ENCODE peak calls at places on chromosomes 12 and 14, in five cellular contexts. L is heart right ventricle; I is esophagus muscularis mucosa; H is CD8-positive, alpha-beta memory T cell; O is WERI-Rb-1. K is an unnamed sample.

GRCh38 chr12:131872154-131873046 is 22.0 kb upstream of the ULK1 start:
- DNase-seq in L (no peak), I (no peak), H (no peak), O (no peak), K (no peak)

GRCh38 chr14:91058017-91058675 is 2.3 kb downstream of the RPS6KA5 start:
- DNase-seq in O (no peak), L (no peak), I (no peak), H (no peak), K (no peak)

GRCh38 chr12:111798182-111798581 is 31.4 kb downstream of the ALDH2 start:
- DNase-seq in H (no peak), O (no peak), I (no peak), L (no peak), K (no peak)

GRCh38 chr12:30830751-30831150 is 76.0 kb upstream of the CAPRIN2 start:
- DNase-seq in L (no peak), H (no peak), O (no peak), I (peak; percentile 45), K (no peak)

GRCh38 chr14:92553456-92553855 is 39.9 kb downstream of the RIN3 start:
- DNase-seq in O (peak; percentile 32), H (no peak), L (no peak), I (no peak), K (no peak)

GRCh38 chr14:52018252-52018651 is 28.9 kb downstream of the RTRAF start:
- DNase-seq in H (no peak), O (no peak), I (no peak), L (no peak), K (no peak)

GRCh38 chr12:18559242-18559641 is 178.6 kb downstream of the PLCZ1 start:
- DNase-seq in H (no peak), I (no peak), L (no peak), O (no peak), K (no peak)

GRCh38 chr12:105445261-105446015 is 114.9 kb downstream of the C12orf75 start:
- DNase-seq in O (no peak), H (no peak), I (no peak), L (no peak), K (no peak)

GRCh38 chr12:53201170-53201541 is 5.9 kb downstream of the ITGB7 start:
- DNase-seq in H (no peak), O (no peak), L (no peak), I (no peak), K (no peak)

GRCh38 chr12:53200458-53201169 is 6.4 kb downstream of the ITGB7 start:
- DNase-seq in H (no peak), O (no peak), I (no peak), L (no peak), K (no peak)

GRCh38 chr12:53200107-53200457 is 7.0 kb downstream of the ITGB7 start:
- DNase-seq in H (no peak), O (no peak), I (no peak), L (no peak), K (no peak)

GRCh38 chr12:53199700-53200099 is 7.4 kb downstream of the ITGB7 start:
- DNase-seq in O (no peak), I (no peak), H (no peak), L (no peak), K (no peak)

DNA sequence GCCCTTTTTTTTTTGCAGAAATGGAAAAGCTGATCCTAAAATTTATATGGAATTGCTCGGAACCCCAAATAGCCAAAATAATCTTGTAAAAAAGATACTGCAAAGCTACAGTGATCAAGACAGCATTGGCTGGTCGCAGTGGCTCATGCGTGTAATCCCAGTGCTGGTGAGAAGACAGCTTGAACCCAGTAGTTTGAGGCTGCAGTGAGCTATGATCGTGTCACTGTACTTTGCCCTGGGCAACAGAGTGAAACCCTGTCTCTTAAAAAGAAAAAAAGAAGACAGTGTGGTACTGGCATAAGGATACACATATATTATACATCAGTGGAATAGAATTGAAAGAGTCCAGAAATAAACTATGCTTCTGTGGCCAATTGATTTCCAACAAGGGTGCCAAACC is 5.4 kb downstream of the ITGB7 start:
- DNase-seq in O (no peak), H (no peak), I (no peak), L (no peak), K (no peak)
- H3K4me3 ChIP-seq in O (no peak overlapping the region), H (no peak overlapping the region), I (no peak overlapping the region), L (no peak overlapping the region), K (no peak overlapping the region)

GRCh38 chr12:5481645-5482044 is 49.7 kb downstream of the NTF3 start:
- DNase-seq in L (no peak), H (no peak), O (no peak), I (no peak), K (no peak)

GRCh38 chr12:5479761-5480160 is 47.9 kb downstream of the NTF3 start:
- DNase-seq in L (no peak), I (no peak), O (no peak), H (no peak), K (no peak)

GRCh38 chr12:5478081-5478706 is 46.3 kb downstream of the NTF3 start:
- DNase-seq in O (no peak), I (no peak), H (no peak), L (no peak), K (no peak)

GRCh38 chr12:5480953-5481300 is 49.0 kb downstream of the NTF3 start:
- DNase-seq in I (no peak), L (no peak), O (no peak), H (no peak), K (no peak)

GRCh38 chr12:5480218-5480952 is 48.5 kb downstream of the NTF3 start:
- DNase-seq in L (no peak), O (no peak), H (no peak), I (no peak), K (no peak)
- H3K4me3 ChIP-seq in L (no peak overlapping the region), O (no peak overlapping the region), H (no peak overlapping the region), I (no peak overlapping the region), K (no peak overlapping the region)

DNA sequence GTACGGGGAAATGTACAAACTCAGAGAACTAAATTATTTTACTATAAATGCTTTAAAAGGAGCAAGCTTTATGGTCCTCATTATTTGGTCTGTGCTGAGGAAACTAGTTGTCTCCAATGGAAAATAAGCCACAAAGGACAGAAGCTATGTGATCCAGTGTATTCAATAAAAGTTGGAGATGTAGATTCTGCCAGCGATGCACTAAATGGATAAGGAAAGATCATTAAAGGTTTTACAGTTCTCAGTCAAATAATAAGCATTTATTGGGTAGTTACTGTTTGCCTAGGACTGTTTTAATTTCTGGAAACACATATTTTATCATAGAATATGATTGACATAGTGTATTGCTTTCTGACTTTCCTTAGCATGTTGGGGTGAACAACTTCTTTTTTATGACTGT is 458.9 kb upstream of the STXBP6 start:
- DNase-seq in L (no peak), O (no peak), I (no peak), H (no peak), K (no peak)
- H3K4me3 ChIP-seq in L (no peak overlapping the region), O (no peak overlapping the region), I (no peak overlapping the region), H (no peak overlapping the region), K (no peak overlapping the region)

GRCh38 chr14:48568688-48569087 is 893.3 kb upstream of the MDGA2 start:
- DNase-seq in O (no peak), H (no peak), I (no peak), L (no peak), K (no peak)
- H3K4me3 ChIP-seq in O (no peak overlapping the region), H (no peak overlapping the region), I (no peak overlapping the region), L (no peak overlapping the region), K (no peak overlapping the region)

DNA sequence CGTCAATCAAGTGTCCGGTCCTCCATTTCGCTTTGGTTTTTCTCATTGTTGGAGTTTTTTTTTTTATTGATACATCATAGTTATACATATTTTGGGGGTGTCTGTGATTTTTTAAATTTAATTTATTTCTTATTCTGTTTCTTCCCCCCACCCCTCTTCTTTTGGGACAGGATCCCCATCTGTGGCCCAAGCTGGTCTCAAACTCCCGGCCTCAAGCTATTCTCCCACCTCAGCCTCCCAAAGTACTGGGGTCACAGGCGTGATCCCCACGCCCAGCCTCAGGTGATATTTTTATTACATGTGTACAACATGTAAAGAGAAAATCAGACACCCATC is 51.3 kb upstream of the ZFP36L1 start:
- DNase-seq in H (no peak), L (no peak), I (no peak), O (no peak), K (no peak)
- H3K4me3 ChIP-seq in H (no peak overlapping the region), L (no peak overlapping the region), I (no peak overlapping the region), O (peak overlapping the region; percentile 54), K (no peak overlapping the region)

GRCh38 chr12:15627995-15628945 is 160.9 kb downstream of the EPS8 start:
- DNase-seq in I (no peak), L (no peak), H (no peak), O (no peak), K (peak; percentile 18)
- H3K4me3 ChIP-seq in I (no peak overlapping the region), L (no peak overlapping the region), H (no peak overlapping the region), O (no peak overlapping the region), K (no peak overlapping the region)

DNA sequence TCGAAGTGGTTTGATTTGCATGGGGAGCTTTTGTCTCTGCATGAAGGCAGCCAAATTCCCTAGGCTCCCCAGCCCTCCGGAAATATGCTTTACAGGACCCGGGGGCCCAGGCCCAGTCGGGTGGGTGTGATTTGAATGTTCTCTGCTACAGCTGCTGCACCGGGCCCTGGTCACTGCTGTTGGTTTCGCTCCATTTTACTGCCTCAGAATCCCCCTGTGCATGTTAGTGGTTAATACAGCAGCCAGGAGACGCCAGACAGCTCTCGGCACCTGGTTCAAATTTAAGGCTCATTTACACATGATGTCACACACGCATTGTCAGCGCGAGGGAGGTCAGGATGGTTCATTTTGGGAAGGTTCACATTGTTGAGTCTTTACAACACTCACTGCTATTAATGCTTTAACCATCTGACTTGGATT is 99.6 kb downstream of the SLC38A6 start:
- DNase-seq in L (no peak), I (no peak), O (no peak), H (no peak), K (peak; percentile 81)
- H3K4me3 ChIP-seq in L (no peak overlapping the region), I (no peak overlapping the region), O (no peak overlapping the region), H (no peak overlapping the region), K (no peak overlapping the region)